ENCODE peak calls at places on chromosomes 5 and 9, in eight cellular contexts. One of them, this sample, is unnamed.

GRCh38 chr5:691817-692529 is 1.2 kb downstream of the TPPP start:
- DNase-seq in T-helper 9 cell: no peak
- DNase-seq in CD8-positive, alpha-beta T cell: no peak
- DNase-seq in uterus: peak; percentile 4
- DNase-seq in HT1080: no peak
- DNase-seq in nucleus accumbens: no peak
- DNase-seq in NCI-H1417: no peak
- DNase-seq in H7: peak; percentile 9
- DNase-seq in this sample: no peak

GRCh38 chr5:36900279-36900678 is 23.7 kb downstream of the NIPBL start:
- DNase-seq in T-helper 9 cell: no peak
- DNase-seq in CD8-positive, alpha-beta T cell: no peak
- DNase-seq in uterus: no peak
- DNase-seq in HT1080: no peak
- DNase-seq in nucleus accumbens: no peak
- DNase-seq in NCI-H1417: no peak
- DNase-seq in H7: no peak
- DNase-seq in this sample: no peak

GRCh38 chr5:2896371-2897275 is 145.1 kb upstream of the IRX2 start:
- DNase-seq in T-helper 9 cell: no peak
- DNase-seq in CD8-positive, alpha-beta T cell: peak; percentile 44
- DNase-seq in uterus: no peak
- DNase-seq in HT1080: no peak
- DNase-seq in nucleus accumbens: no peak
- DNase-seq in NCI-H1417: no peak
- DNase-seq in H7: no peak
- DNase-seq in this sample: no peak

GRCh38 chr9:94002316-94003140 is 47.4 kb upstream of the BARX1 start:
- DNase-seq in T-helper 9 cell: no peak
- DNase-seq in CD8-positive, alpha-beta T cell: no peak
- DNase-seq in uterus: no peak
- DNase-seq in HT1080: peak; percentile 26
- DNase-seq in nucleus accumbens: no peak
- DNase-seq in NCI-H1417: peak; percentile 46
- DNase-seq in H7: peak; percentile 54
- DNase-seq in this sample: no peak

GRCh38 chr5:32044904-32045303 is 129.2 kb downstream of the GOLPH3 start:
- DNase-seq in T-helper 9 cell: no peak
- DNase-seq in CD8-positive, alpha-beta T cell: no peak
- DNase-seq in uterus: no peak
- DNase-seq in HT1080: peak; percentile 87
- DNase-seq in nucleus accumbens: no peak
- DNase-seq in NCI-H1417: no peak
- DNase-seq in H7: no peak
- DNase-seq in this sample: no peak

GRCh38 chr9:37739222-37739621 is 14.4 kb upstream of the TRMT10B start:
- DNase-seq in T-helper 9 cell: no peak
- DNase-seq in CD8-positive, alpha-beta T cell: no peak
- DNase-seq in uterus: no peak
- DNase-seq in HT1080: no peak
- DNase-seq in nucleus accumbens: no peak
- DNase-seq in NCI-H1417: no peak
- DNase-seq in H7: no peak
- DNase-seq in this sample: no peak

GRCh38 chr5:57650360-57651069 is 167.9 kb upstream of the ACTBL2 start:
- DNase-seq in T-helper 9 cell: no peak
- DNase-seq in CD8-positive, alpha-beta T cell: no peak
- DNase-seq in uterus: no peak
- DNase-seq in HT1080: peak; percentile 73
- DNase-seq in nucleus accumbens: no peak
- DNase-seq in NCI-H1417: peak; percentile 67
- DNase-seq in H7: peak; percentile 11
- DNase-seq in this sample: no peak

GRCh38 chr5:107376546-107377276 is 294.0 kb downstream of the EFNA5 start:
- DNase-seq in T-helper 9 cell: no peak
- DNase-seq in CD8-positive, alpha-beta T cell: no peak
- DNase-seq in uterus: no peak
- DNase-seq in HT1080: no peak
- DNase-seq in nucleus accumbens: no peak
- DNase-seq in NCI-H1417: no peak
- DNase-seq in H7: no peak
- DNase-seq in this sample: no peak

GRCh38 chr9:79221084-79221483 is 350.7 kb upstream of the TLE4 start:
- DNase-seq in T-helper 9 cell: no peak
- DNase-seq in CD8-positive, alpha-beta T cell: no peak
- DNase-seq in uterus: no peak
- DNase-seq in HT1080: peak; percentile 88
- DNase-seq in nucleus accumbens: no peak
- DNase-seq in NCI-H1417: no peak
- DNase-seq in H7: no peak
- DNase-seq in this sample: no peak

GRCh38 chr9:99866398-99866797 is 40.1 kb upstream of the STX17 start:
- DNase-seq in T-helper 9 cell: no peak
- DNase-seq in CD8-positive, alpha-beta T cell: no peak
- DNase-seq in uterus: no peak
- DNase-seq in HT1080: no peak
- DNase-seq in nucleus accumbens: no peak
- DNase-seq in NCI-H1417: no peak
- DNase-seq in H7: no peak
- DNase-seq in this sample: no peak

GRCh38 chr9:123327697-123328100 is 28.3 kb upstream of the CRB2 start:
- DNase-seq in T-helper 9 cell: no peak
- DNase-seq in CD8-positive, alpha-beta T cell: no peak
- DNase-seq in uterus: no peak
- DNase-seq in HT1080: no peak
- DNase-seq in nucleus accumbens: no peak
- DNase-seq in NCI-H1417: no peak
- DNase-seq in H7: no peak
- DNase-seq in this sample: no peak

GRCh38 chr9:17936365-17936764 is 357.5 kb downstream of the SH3GL2 start:
- DNase-seq in T-helper 9 cell: no peak
- DNase-seq in CD8-positive, alpha-beta T cell: no peak
- DNase-seq in uterus: no peak
- DNase-seq in HT1080: no peak
- DNase-seq in nucleus accumbens: no peak
- DNase-seq in NCI-H1417: no peak
- DNase-seq in H7: no peak
- DNase-seq in this sample: no peak

GRCh38 chr5:139637438-139638089 is 10.6 kb upstream of the CXXC5 start:
- DNase-seq in T-helper 9 cell: peak; percentile 26
- DNase-seq in CD8-positive, alpha-beta T cell: peak; percentile 73
- DNase-seq in uterus: peak; percentile 87
- DNase-seq in HT1080: peak; percentile 58
- DNase-seq in nucleus accumbens: peak; percentile 73
- DNase-seq in NCI-H1417: peak; percentile 71
- DNase-seq in H7: peak; percentile 96
- DNase-seq in this sample: peak; percentile 97

GRCh38 chr5:72015103-72015548 is 92.1 kb upstream of the MAP1B start:
- DNase-seq in T-helper 9 cell: no peak
- DNase-seq in CD8-positive, alpha-beta T cell: no peak
- DNase-seq in uterus: no peak
- DNase-seq in HT1080: peak; percentile 96
- DNase-seq in nucleus accumbens: peak; percentile 71
- DNase-seq in NCI-H1417: peak; percentile 27
- DNase-seq in H7: no peak
- DNase-seq in this sample: no peak

GRCh38 chr9:119938871-119939270 is 569.6 kb upstream of the BRINP1 start:
- DNase-seq in T-helper 9 cell: no peak
- DNase-seq in CD8-positive, alpha-beta T cell: no peak
- DNase-seq in uterus: no peak
- DNase-seq in HT1080: no peak
- DNase-seq in nucleus accumbens: no peak
- DNase-seq in NCI-H1417: no peak
- DNase-seq in H7: no peak
- DNase-seq in this sample: no peak

GRCh38 chr9:87670572-87671264 is 55.2 kb upstream of the CTSL start:
- DNase-seq in T-helper 9 cell: no peak
- DNase-seq in CD8-positive, alpha-beta T cell: no peak
- DNase-seq in uterus: no peak
- DNase-seq in HT1080: no peak
- DNase-seq in nucleus accumbens: no peak
- DNase-seq in NCI-H1417: no peak
- DNase-seq in H7: no peak
- DNase-seq in this sample: peak; percentile 74

GRCh38 chr9:97419315-97419867 is 7.5 kb downstream of the TDRD7 start:
- DNase-seq in T-helper 9 cell: no peak
- DNase-seq in CD8-positive, alpha-beta T cell: no peak
- DNase-seq in uterus: no peak
- DNase-seq in HT1080: peak; percentile 55
- DNase-seq in nucleus accumbens: no peak
- DNase-seq in NCI-H1417: no peak
- DNase-seq in H7: no peak
- DNase-seq in this sample: no peak

GRCh38 chr5:52657231-52657645 is 130.5 kb upstream of the ITGA1 start:
- DNase-seq in T-helper 9 cell: no peak
- DNase-seq in CD8-positive, alpha-beta T cell: no peak
- DNase-seq in uterus: no peak
- DNase-seq in HT1080: peak; percentile 34
- DNase-seq in nucleus accumbens: no peak
- DNase-seq in NCI-H1417: peak; percentile 85
- DNase-seq in H7: peak; percentile 15
- DNase-seq in this sample: no peak

GRCh38 chr5:50667653-50668403 is 1.4 kb downstream of the PARP8 start:
- DNase-seq in T-helper 9 cell: peak; percentile 85
- DNase-seq in CD8-positive, alpha-beta T cell: peak; percentile 92
- DNase-seq in uterus: peak; percentile 59
- DNase-seq in HT1080: peak; percentile 67
- DNase-seq in nucleus accumbens: no peak
- DNase-seq in NCI-H1417: peak; percentile 75
- DNase-seq in H7: peak; percentile 77
- DNase-seq in this sample: peak; percentile 30

GRCh38 chr5:144328980-144329379 is 158.3 kb downstream of the KCTD16 start:
- DNase-seq in T-helper 9 cell: no peak
- DNase-seq in CD8-positive, alpha-beta T cell: no peak
- DNase-seq in uterus: no peak
- DNase-seq in HT1080: no peak
- DNase-seq in nucleus accumbens: no peak
- DNase-seq in NCI-H1417: peak; percentile 19
- DNase-seq in H7: no peak
- DNase-seq in this sample: no peak

GRCh38 chr9:81032030-81032572 is 657.2 kb downstream of the TLE1 start:
- DNase-seq in T-helper 9 cell: no peak
- DNase-seq in CD8-positive, alpha-beta T cell: no peak
- DNase-seq in uterus: peak; percentile 72
- DNase-seq in HT1080: peak; percentile 70
- DNase-seq in nucleus accumbens: no peak
- DNase-seq in NCI-H1417: no peak
- DNase-seq in H7: no peak
- DNase-seq in this sample: no peak

GRCh38 chr5:56838409-56839039 is 23.2 kb downstream of the MAP3K1 start:
- DNase-seq in T-helper 9 cell: no peak
- DNase-seq in CD8-positive, alpha-beta T cell: no peak
- DNase-seq in uterus: no peak
- DNase-seq in HT1080: peak; percentile 65
- DNase-seq in nucleus accumbens: no peak
- DNase-seq in NCI-H1417: peak; percentile 38
- DNase-seq in H7: peak; percentile 8
- DNase-seq in this sample: no peak

GRCh38 chr5:79287907-79288306 is 52.0 kb downstream of the JMY start:
- DNase-seq in T-helper 9 cell: no peak
- DNase-seq in CD8-positive, alpha-beta T cell: no peak
- DNase-seq in uterus: no peak
- DNase-seq in HT1080: no peak
- DNase-seq in nucleus accumbens: no peak
- DNase-seq in NCI-H1417: no peak
- DNase-seq in H7: no peak
- DNase-seq in this sample: no peak

GRCh38 chr9:14228602-14229001 is 85.3 kb downstream of the NFIB start:
- DNase-seq in T-helper 9 cell: no peak
- DNase-seq in CD8-positive, alpha-beta T cell: no peak
- DNase-seq in uterus: no peak
- DNase-seq in HT1080: no peak
- DNase-seq in nucleus accumbens: no peak
- DNase-seq in NCI-H1417: no peak
- DNase-seq in H7: no peak
- DNase-seq in this sample: no peak

GRCh38 chr5:142817961-142818431 is 47.8 kb downstream of the ARHGAP26 start:
- DNase-seq in T-helper 9 cell: no peak
- DNase-seq in CD8-positive, alpha-beta T cell: no peak
- DNase-seq in uterus: no peak
- DNase-seq in HT1080: no peak
- DNase-seq in nucleus accumbens: no peak
- DNase-seq in NCI-H1417: no peak
- DNase-seq in H7: no peak
- DNase-seq in this sample: no peak

GRCh38 chr5:34491251-34491620 is 164.9 kb upstream of the RAI14 start:
- DNase-seq in T-helper 9 cell: no peak
- DNase-seq in CD8-positive, alpha-beta T cell: no peak
- DNase-seq in uterus: no peak
- DNase-seq in HT1080: no peak
- DNase-seq in nucleus accumbens: no peak
- DNase-seq in NCI-H1417: no peak
- DNase-seq in H7: peak; percentile 58
- DNase-seq in this sample: no peak

GRCh38 chr9:98573749-98574278 is 134.9 kb downstream of the GABBR2 start:
- DNase-seq in T-helper 9 cell: no peak
- DNase-seq in CD8-positive, alpha-beta T cell: no peak
- DNase-seq in uterus: no peak
- DNase-seq in HT1080: no peak
- DNase-seq in nucleus accumbens: no peak
- DNase-seq in NCI-H1417: no peak
- DNase-seq in H7: peak; percentile 50
- DNase-seq in this sample: peak; percentile 7

GRCh38 chr5:147530801-147531389 is 21.0 kb upstream of the DPYSL3 start:
- DNase-seq in T-helper 9 cell: no peak
- DNase-seq in CD8-positive, alpha-beta T cell: no peak
- DNase-seq in uterus: no peak
- DNase-seq in HT1080: peak; percentile 91
- DNase-seq in nucleus accumbens: no peak
- DNase-seq in NCI-H1417: no peak
- DNase-seq in H7: no peak
- DNase-seq in this sample: no peak

GRCh38 chr9:12770261-12770660 is 4.6 kb upstream of the LURAP1L start:
- DNase-seq in T-helper 9 cell: no peak
- DNase-seq in CD8-positive, alpha-beta T cell: no peak
- DNase-seq in uterus: no peak
- DNase-seq in HT1080: no peak
- DNase-seq in nucleus accumbens: no peak
- DNase-seq in NCI-H1417: no peak
- DNase-seq in H7: no peak
- DNase-seq in this sample: no peak

GRCh38 chr9:69546265-69546664 is 125.9 kb downstream of the APBA1 start:
- DNase-seq in T-helper 9 cell: no peak
- DNase-seq in CD8-positive, alpha-beta T cell: no peak
- DNase-seq in uterus: no peak
- DNase-seq in HT1080: peak; percentile 11
- DNase-seq in nucleus accumbens: peak; percentile 3
- DNase-seq in NCI-H1417: peak; percentile 28
- DNase-seq in H7: peak; percentile 41
- DNase-seq in this sample: no peak

GRCh38 chr9:126775926-126776325 is 28.9 kb upstream of the ZBTB43 start:
- DNase-seq in T-helper 9 cell: no peak
- DNase-seq in CD8-positive, alpha-beta T cell: no peak
- DNase-seq in uterus: no peak
- DNase-seq in HT1080: no peak
- DNase-seq in nucleus accumbens: no peak
- DNase-seq in NCI-H1417: no peak
- DNase-seq in H7: no peak
- DNase-seq in this sample: peak; percentile 36

GRCh38 chr5:75847561-75848021 is 130.4 kb upstream of the POC5 start:
- DNase-seq in T-helper 9 cell: no peak
- DNase-seq in CD8-positive, alpha-beta T cell: no peak
- DNase-seq in uterus: no peak
- DNase-seq in HT1080: no peak
- DNase-seq in nucleus accumbens: no peak
- DNase-seq in NCI-H1417: no peak
- DNase-seq in H7: no peak
- DNase-seq in this sample: no peak

GRCh38 chr9:132935021-132935420 is 9.4 kb downstream of the TSC1 start:
- DNase-seq in T-helper 9 cell: no peak
- DNase-seq in CD8-positive, alpha-beta T cell: no peak
- DNase-seq in uterus: no peak
- DNase-seq in HT1080: no peak
- DNase-seq in nucleus accumbens: no peak
- DNase-seq in NCI-H1417: no peak
- DNase-seq in H7: no peak
- DNase-seq in this sample: no peak

GRCh38 chr9:134554011-134554749 is 87.4 kb upstream of the COL5A1 start:
- DNase-seq in T-helper 9 cell: no peak
- DNase-seq in CD8-positive, alpha-beta T cell: no peak
- DNase-seq in uterus: no peak
- DNase-seq in HT1080: no peak
- DNase-seq in nucleus accumbens: no peak
- DNase-seq in NCI-H1417: no peak
- DNase-seq in H7: peak; percentile 59
- DNase-seq in this sample: no peak

This sample was measured in lower leg skin.